ENCODE peak calls at places on chromosomes 16 and 17, in six cellular contexts. U is AG10803, B is fibroblast of lung, V is hepatocyte, M is cardiac fibroblast, H is lower leg skin. S is an unnamed sample.

GRCh38 chr17:1724869-1725641 is 551 bp downstream of the WDR81 start:
- DNase-seq in U (no peak), B (peak), V (no peak), M (no peak), H (no peak), S (no peak)

GRCh38 chr17:80203448-80204092 is 16.6 kb downstream of the SGSH start:
- DNase-seq in U (no peak), B (no peak), V (no peak), M (no peak), H (no peak), S (no peak)

GRCh38 chr17:47757416-47757815 is 24.4 kb downstream of the TBX21 start:
- DNase-seq in U (no peak), B (no peak), V (no peak), M (peak), H (no peak), S (no peak)

GRCh38 chr17:7045492-7046126 is 1.7 kb upstream of the SLC16A11 start:
- DNase-seq in U (peak), B (peak), V (peak), M (peak), H (no peak), S (peak)

GRCh38 chr17:47687748-47688147 is 6.2 kb upstream of the TBKBP1 start:
- DNase-seq in U (peak), B (no peak), V (no peak), M (peak), H (no peak), S (no peak)

GRCh38 chr16:11309895-11310633 is 28.9 kb upstream of the PRM1 start:
- DNase-seq in U (no peak), B (no peak), V (no peak), M (no peak), H (no peak), S (no peak)

GRCh38 chr16:87713469-87714229 is 52.1 kb downstream of the KLHDC4 start:
- DNase-seq in U (no peak), B (no peak), V (no peak), M (no peak), H (no peak), S (no peak)

GRCh38 chr17:68800731-68801130 is 154.5 kb downstream of the ABCA8 start:
- DNase-seq in U (peak), B (peak), V (no peak), M (peak), H (no peak), S (peak)

GRCh38 chr16:56860226-56861020 is 4.6 kb upstream of the SLC12A3 start:
- DNase-seq in U (no peak), B (peak), V (no peak), M (no peak), H (no peak), S (no peak)

GRCh38 chr17:19492140-19492539 is 41.5 kb upstream of the SLC47A1 start:
- DNase-seq in U (no peak), B (no peak), V (no peak), M (no peak), H (no peak), S (no peak)

GRCh38 chr17:41848788-41849187 is 11.2 kb downstream of the KLHL10 start:
- DNase-seq in U (no peak), B (no peak), V (no peak), M (peak), H (no peak), S (no peak)

GRCh38 chr16:28880955-28881354 is 2.7 kb downstream of the ATP2A1 start:
- DNase-seq in U (no peak), B (no peak), V (no peak), M (no peak), H (no peak), S (no peak)

GRCh38 chr17:72119280-72119962 is 1.4 kb upstream of the SOX9 start:
- DNase-seq in U (no peak), B (no peak), V (no peak), M (no peak), H (no peak), S (no peak)

GRCh38 chr16:49530396-49530795 is 156.8 kb downstream of the C16orf78 start:
- DNase-seq in U (no peak), B (no peak), V (no peak), M (no peak), H (no peak), S (no peak)

GRCh38 chr16:24747425-24747824 is 18.0 kb downstream of the TNRC6A start:
- DNase-seq in U (no peak), B (no peak), V (no peak), M (no peak), H (no peak), S (no peak)

GRCh38 chr16:2235234-2235651 is 1.0 kb upstream of the DNASE1L2 start:
- DNase-seq in U (no peak), B (no peak), V (no peak), M (no peak), H (no peak), S (no peak)

GRCh38 chr17:8918811-8919210 is 46.7 kb downstream of the PIK3R5 start:
- DNase-seq in U (no peak), B (peak), V (no peak), M (peak), H (no peak), S (no peak)

GRCh38 chr16:8806272-8806983 is 8.8 kb downstream of the PMM2 start:
- DNase-seq in U (peak), B (no peak), V (no peak), M (no peak), H (no peak), S (no peak)

GRCh38 chr16:81973737-81974136 is 37.5 kb downstream of the SDR42E1 start:
- DNase-seq in U (no peak), B (no peak), V (no peak), M (no peak), H (no peak), S (no peak)

GRCh38 chr16:88063201-88063773 is 112.1 kb downstream of the BANP start:
- DNase-seq in U (peak), B (peak), V (no peak), M (peak), H (peak), S (no peak)

GRCh38 chr17:47708864-47709541 is 15.0 kb downstream of the TBKBP1 start:
- DNase-seq in U (no peak), B (peak), V (no peak), M (peak), H (no peak), S (no peak)

GRCh38 chr17:82309656-82310570 is 7.5 kb downstream of the CD7 start:
- DNase-seq in U (no peak), B (no peak), V (no peak), M (no peak), H (no peak), S (no peak)

DNA sequence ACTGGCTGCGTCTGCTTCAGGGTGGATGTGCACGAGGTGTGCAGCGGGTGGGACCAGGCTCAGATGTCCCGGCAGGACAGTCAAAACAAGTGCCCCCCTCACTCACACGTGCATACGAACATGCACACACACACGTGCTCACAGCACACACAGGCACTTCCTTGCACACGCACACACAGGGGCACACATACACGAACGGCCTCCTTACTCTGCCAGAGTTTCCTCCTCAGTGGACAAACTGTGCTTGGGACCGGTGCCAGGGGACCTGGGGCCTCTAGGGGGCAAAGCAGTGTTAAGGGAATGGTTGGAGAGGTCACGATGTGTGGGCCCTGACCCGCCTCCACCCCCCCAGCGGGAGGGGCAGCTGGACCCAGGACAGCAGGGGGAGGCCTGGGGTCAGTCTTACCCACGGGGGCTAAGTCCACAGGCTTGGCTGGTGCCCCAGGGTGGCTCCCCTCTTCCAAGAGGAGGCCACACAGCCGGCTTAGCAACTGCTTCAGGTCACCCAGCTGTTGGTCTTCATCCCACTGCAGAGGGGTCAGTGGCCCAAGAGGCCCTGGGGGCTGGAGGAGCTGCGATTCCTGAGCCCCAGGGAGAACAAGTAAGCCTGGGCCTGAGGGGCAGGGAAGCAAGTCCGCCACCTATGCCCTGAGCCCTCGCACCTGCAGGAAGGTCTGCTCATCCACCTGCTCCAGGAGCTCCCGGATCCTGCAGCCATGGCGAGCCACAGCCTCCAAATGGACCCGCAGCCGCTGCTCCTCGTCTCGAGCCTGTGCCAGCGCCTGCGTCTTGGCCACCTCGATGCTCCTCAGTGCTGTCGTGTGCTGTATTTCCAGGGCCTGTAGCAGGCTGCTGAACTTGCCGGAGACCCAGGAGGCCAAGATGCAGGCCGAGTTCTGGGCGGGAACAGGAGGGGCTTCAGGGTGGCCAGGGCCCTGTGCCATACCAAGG is 4.9 kb downstream of the TRIM65 start:
- DNase-seq in U (no peak), B (no peak), V (no peak), M (no peak), H (no peak), S (no peak)
- TF ChIP-seq CTCF in U (no peak), B (no peak), V (no peak), M (no peak), H (no peak), S (no peak)

GRCh38 chr16:14672403-14672971 is 21.6 kb downstream of the PLA2G10 start:
- DNase-seq in U (no peak), B (no peak), V (no peak), M (no peak), H (no peak), S (no peak)
- H3K4me3 ChIP-seq in U (no peak), B (no peak), V (no peak), M (no peak), H (no peak), S (no peak)

GRCh38 chr16:6335072-6335471 is 997.6 kb upstream of the RBFOX1 start:
- DNase-seq in U (no peak), B (no peak), V (peak), M (peak), H (no peak), S (no peak)
- TF ChIP-seq CTCF in U (peak), B (peak), V (peak), M (peak), H (no peak), S (peak)

DNA sequence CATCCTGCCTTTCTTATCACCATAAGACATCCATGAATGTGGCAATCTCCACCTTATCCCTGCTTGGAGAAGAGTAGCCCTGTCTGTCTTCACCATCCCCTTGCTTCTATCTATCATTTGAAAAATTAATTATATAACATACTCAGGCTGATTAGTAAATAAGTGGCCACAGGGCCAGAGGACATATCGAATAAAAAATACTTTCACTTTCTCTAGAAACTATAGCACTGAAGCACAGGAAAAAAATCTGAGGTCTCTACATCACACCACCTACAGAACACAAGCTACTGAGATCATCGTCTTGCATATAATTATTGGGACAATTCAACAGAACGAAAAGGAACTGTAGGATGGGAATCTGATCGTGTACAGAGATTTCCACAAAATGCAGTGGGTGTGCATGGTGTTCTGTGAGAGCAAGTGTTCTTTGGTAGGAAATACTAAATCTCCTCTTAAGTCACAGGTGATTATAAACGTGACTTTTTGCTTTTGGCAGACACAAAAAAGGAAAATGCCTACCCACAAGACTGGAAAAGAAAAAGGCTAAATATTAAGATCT is 289.6 kb upstream of the ERCC4 start:
- DNase-seq in U (no peak), B (no peak), V (no peak), M (no peak), H (no peak), S (no peak)
- H3K4me3 ChIP-seq in U (no peak), B (no peak), V (no peak), M (no peak), H (no peak), S (no peak)

GRCh38 chr16:74724820-74725549 is 24.3 kb upstream of the MLKL start:
- DNase-seq in U (no peak), B (peak), V (no peak), M (peak), H (no peak), S (peak)

GRCh38 chr16:74727903-74728302 is 27.2 kb upstream of the MLKL start:
- DNase-seq in U (no peak), B (no peak), V (no peak), M (no peak), H (no peak), S (no peak)

GRCh38 chr16:74726056-74726455 is 25.4 kb upstream of the MLKL start:
- DNase-seq in U (no peak), B (no peak), V (no peak), M (no peak), H (no peak), S (no peak)

GRCh38 chr16:74725641-74726040 is 25.0 kb upstream of the MLKL start:
- DNase-seq in U (no peak), B (no peak), V (no peak), M (no peak), H (no peak), S (no peak)

DNA sequence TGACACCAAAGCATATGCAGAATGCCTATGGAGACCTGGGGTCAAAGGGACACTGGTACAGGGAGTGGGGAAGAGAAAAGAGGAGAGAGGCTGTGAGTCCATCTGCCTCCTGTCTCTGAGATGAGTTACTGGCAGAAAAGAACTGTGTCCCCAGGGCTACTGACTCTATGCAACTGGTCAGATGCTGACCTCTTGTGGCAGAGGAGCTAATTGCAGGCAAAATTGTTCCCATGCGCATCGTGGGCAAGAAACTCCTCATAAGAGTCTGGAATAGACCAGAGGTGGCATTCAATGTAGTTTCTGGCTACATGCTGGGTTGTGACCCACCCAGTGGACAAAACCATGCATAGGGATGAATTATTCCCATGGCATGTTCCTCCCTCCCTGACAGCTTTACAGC is 26.1 kb upstream of the MLKL start:
- DNase-seq in U (no peak), B (no peak), V (no peak), M (peak), H (no peak), S (no peak)
- TF ChIP-seq CTCF in U (peak), B (peak), V (peak), M (peak), H (no peak), S (peak)

DNA sequence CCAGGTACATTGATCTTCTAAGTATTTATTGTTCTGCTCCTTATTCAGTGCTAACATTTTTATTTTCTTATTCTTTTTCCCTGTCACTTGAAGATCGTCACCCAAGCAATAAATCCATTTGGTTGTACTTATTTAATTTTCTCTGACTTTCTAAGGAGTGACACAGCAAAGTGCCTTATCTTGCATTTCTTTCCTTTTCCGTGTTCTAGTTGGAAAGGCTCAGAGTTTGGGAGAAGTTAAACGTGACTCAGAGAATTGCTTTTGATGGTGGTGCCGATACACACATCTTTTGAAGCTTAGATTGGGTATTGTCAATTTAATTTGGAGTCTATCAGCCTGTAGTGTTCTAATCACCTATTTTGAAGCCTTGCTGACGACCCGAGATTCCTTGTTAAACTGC is 72.0 kb downstream of the PITPNC1 start:
- DNase-seq in U (no peak), B (peak), V (no peak), M (peak), H (no peak), S (no peak)
- H3K4me3 ChIP-seq in U (no peak), B (no peak), V (no peak), M (no peak), H (no peak), S (no peak)

GRCh38 chr16:25750489-25750888 is 58.7 kb downstream of the HS3ST4 start:
- DNase-seq in U (no peak), B (no peak), V (no peak), M (no peak), H (no peak), S (no peak)

GRCh38 chr16:25747160-25747758 is 55.5 kb downstream of the HS3ST4 start:
- DNase-seq in U (no peak), B (no peak), V (peak), M (no peak), H (no peak), S (no peak)

GRCh38 chr16:25751230-25751629 is 59.5 kb downstream of the HS3ST4 start:
- DNase-seq in U (no peak), B (no peak), V (no peak), M (no peak), H (no peak), S (no peak)

DNA sequence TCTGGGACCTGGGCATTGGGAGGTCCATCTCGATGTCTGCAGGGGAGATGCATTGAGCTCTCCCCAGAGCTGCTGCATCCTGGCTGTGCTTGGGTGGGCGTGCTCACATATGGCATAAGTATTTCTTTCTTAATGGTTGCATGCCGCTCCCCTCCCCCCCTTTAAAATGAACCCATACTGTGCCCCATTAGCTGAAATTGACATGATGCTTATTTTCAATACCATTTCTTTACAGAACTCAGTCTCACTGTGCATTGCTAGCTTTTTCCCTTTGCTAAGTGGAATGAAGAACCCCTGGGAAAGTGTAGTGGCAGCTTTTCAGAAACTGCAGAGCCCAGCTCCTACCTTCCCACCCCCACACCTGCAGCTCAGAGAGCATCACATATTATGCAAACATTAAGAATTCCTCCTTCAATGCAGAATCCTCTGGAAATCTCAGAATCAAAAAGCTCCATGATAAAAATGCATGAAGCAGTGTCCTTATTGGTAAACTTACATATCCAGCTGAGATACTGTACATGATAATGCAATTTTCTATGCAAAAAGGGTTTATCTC is 56.4 kb downstream of the HS3ST4 start:
- DNase-seq in U (no peak), B (no peak), V (no peak), M (no peak), H (no peak), S (no peak)
- TF ChIP-seq CTCF in U (no peak), B (no peak), V (no peak), M (no peak), H (no peak), S (no peak)

GRCh38 chr17:39677072-39677471 is 8.8 kb downstream of the PNMT start:
- DNase-seq in U (no peak), B (no peak), V (no peak), M (no peak), H (no peak), S (no peak)

GRCh38 chr17:39677581-39678339 is 9.5 kb downstream of the PNMT start:
- DNase-seq in U (no peak), B (no peak), V (no peak), M (no peak), H (no peak), S (no peak)

GRCh38 chr17:39676198-39676819 is 8.1 kb downstream of the PNMT start:
- DNase-seq in U (no peak), B (no peak), V (no peak), M (no peak), H (no peak), S (no peak)

GRCh38 chr17:39679521-39680192 is 8.2 kb downstream of the PGAP3 start:
- DNase-seq in U (no peak), B (no peak), V (no peak), M (no peak), H (no peak), S (no peak)

DNA sequence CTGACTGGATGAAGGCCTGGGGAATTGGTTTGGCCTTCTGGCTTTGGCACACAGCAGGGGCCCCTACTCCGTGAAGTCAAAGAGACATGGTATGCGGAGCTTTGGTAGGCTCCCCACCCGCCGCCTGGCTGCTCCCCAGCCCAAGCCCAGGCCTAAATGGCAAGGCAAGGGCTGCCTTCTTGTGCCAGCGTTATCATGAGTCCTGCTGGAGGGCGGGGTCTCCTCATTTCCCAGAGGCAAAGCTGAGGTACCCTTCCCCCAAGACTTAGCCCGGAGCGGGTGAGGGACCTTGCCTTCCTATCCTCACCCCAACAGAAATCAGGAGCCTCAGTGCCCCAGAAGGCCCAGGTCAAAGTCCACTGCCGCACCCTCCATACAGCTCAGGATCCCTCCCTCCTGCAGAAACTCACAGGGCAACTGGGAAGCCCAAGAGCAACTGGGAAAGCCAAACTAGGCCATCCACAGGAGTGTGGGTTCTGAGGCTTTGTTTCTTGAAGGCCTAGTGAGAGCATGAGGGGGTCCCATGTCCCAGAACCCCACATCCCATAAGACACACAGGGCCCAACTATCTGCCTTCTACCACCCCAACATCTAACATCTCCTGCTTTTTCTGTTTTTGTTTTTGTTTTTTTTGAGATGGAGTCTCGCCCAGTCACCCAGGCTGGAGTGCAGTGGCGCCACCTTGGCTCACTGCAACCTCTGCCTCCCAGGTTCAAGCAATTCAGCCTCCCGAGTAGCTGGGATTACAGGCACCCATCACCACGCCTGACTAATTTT is 9.3 kb downstream of the PGAP3 start:
- DNase-seq in U (no peak), B (no peak), V (peak), M (no peak), H (no peak), S (no peak)
- H3K4me3 ChIP-seq in U (no peak), B (no peak), V (no peak), M (no peak), H (no peak), S (no peak)

GRCh38 chr16:85391769-85392583 is 221.1 kb upstream of the GSE1 start:
- DNase-seq in U (no peak), B (no peak), V (no peak), M (no peak), H (no peak), S (no peak)
- TF ChIP-seq CTCF in U (no peak), B (no peak), V (no peak), M (no peak), H (no peak), S (no peak)